ENCODE peak calls at places on chromosomes 6 and 20, in nine cellular contexts. M, K, S, F, O, Z, R, U and J are unnamed samples.

GRCh38 chr20:24964518-24964838 is 15.4 kb downstream of the CST7 start:
- DNase-seq in F (no peak), K (no peak), R (no peak), M (no peak), Z (no peak), S (no peak), O (no peak), U (no peak), J (no peak)

GRCh38 chr20:41746635-41747034 is 128.5 kb upstream of the CHD6 start:
- DNase-seq in U (no peak), R (no peak), S (no peak), M (no peak), F (no peak), Z (no peak), O (no peak), K (no peak), J (no peak)

GRCh38 chr20:32470940-32471339 is 112.8 kb downstream of the ASXL1 start:
- DNase-seq in O (no peak), Z (no peak), R (no peak), S (no peak), M (no peak), K (no peak), U (no peak), F (no peak), J (no peak)

GRCh38 chr6:164109770-164110140 is 695.2 kb downstream of the QKI start:
- DNase-seq in M (peak), Z (no peak), R (no peak), U (no peak), F (no peak), O (no peak), K (no peak), S (peak), J (peak)

GRCh38 chr20:34536798-34537394 is 20.7 kb downstream of the DYNLRB1 start:
- DNase-seq in F (peak), K (no peak), R (peak), U (peak), S (peak), Z (no peak), O (no peak), M (peak), J (peak)

GRCh38 chr20:41339957-41340326 is 679 bp upstream of the LPIN3 start:
- DNase-seq in S (peak), U (peak), O (peak), F (peak), Z (peak), M (peak), R (peak), K (peak), J (peak)

GRCh38 chr20:5171074-5171789 is 44.4 kb downstream of the CDS2 start:
- DNase-seq in U (no peak), O (no peak), S (peak), M (peak), Z (no peak), R (no peak), K (no peak), F (no peak), J (peak)

GRCh38 chr6:52055451-52055850 is 32.0 kb downstream of the PKHD1 start:
- DNase-seq in R (no peak), U (no peak), K (no peak), M (no peak), O (no peak), S (no peak), F (no peak), Z (no peak), J (no peak)

GRCh38 chr6:17159240-17159639 is 57.4 kb downstream of the STMND1 start:
- DNase-seq in K (no peak), M (peak), F (peak), U (peak), S (no peak), Z (no peak), R (no peak), O (no peak), J (no peak)

GRCh38 chr20:25178563-25179438 is 16.7 kb upstream of the ENTPD6 start:
- DNase-seq in U (no peak), M (peak), Z (peak), F (peak), S (no peak), R (no peak), K (peak), O (no peak), J (no peak)

GRCh38 chr6:37451411-37452273 is 18.6 kb downstream of the CMTR1 start:
- DNase-seq in O (no peak), R (no peak), F (no peak), K (no peak), Z (no peak), M (no peak), U (no peak), S (no peak), J (no peak)

GRCh38 chr6:125947581-125947980 is 9.0 kb upstream of the HINT3 start:
- DNase-seq in U (no peak), S (no peak), M (no peak), Z (peak), O (no peak), R (no peak), F (peak), K (no peak), J (no peak)

GRCh38 chr6:31963921-31964320 is 4.9 kb downstream of the SKIC2 start:
- DNase-seq in U (no peak), M (no peak), R (no peak), F (no peak), K (no peak), S (no peak), Z (no peak), O (no peak), J (no peak)

GRCh38 chr6:152267967-152268845 is 369.0 kb downstream of the SYNE1 start:
- DNase-seq in F (no peak), K (no peak), O (no peak), Z (no peak), R (no peak), S (no peak), U (no peak), M (no peak), J (no peak)

GRCh38 chr20:35476288-35476687 is 20.9 kb downstream of the CEP250 start:
- DNase-seq in F (no peak), R (no peak), O (no peak), Z (no peak), K (no peak), M (no peak), S (no peak), U (no peak), J (no peak)

GRCh38 chr6:166664135-166664534 is 37.1 kb upstream of the RPS6KA2 start:
- DNase-seq in O (no peak), Z (peak), R (no peak), F (peak), U (no peak), S (peak), M (no peak), K (no peak), J (no peak)

GRCh38 chr6:56790424-56790823 is 147.7 kb upstream of the DST start:
- DNase-seq in S (no peak), O (no peak), R (no peak), U (no peak), F (no peak), K (no peak), Z (no peak), M (no peak), J (no peak)

GRCh38 chr20:60058869-60059268 is 100.6 kb downstream of the CDH26 start:
- DNase-seq in U (no peak), F (no peak), S (no peak), K (no peak), O (no peak), M (no peak), R (no peak), Z (no peak), J (no peak)

GRCh38 chr20:60060006-60060557 is 101.9 kb downstream of the CDH26 start:
- DNase-seq in U (no peak), K (no peak), S (no peak), Z (no peak), R (no peak), F (no peak), M (no peak), O (no peak), J (no peak)

GRCh38 chr20:60057123-60057865 is 99.1 kb downstream of the CDH26 start:
- DNase-seq in F (peak), O (no peak), S (peak), R (peak), U (peak), Z (peak), K (peak), M (peak), J (peak)

GRCh38 chr20:60056345-60057122 is 98.3 kb downstream of the CDH26 start:
- DNase-seq in K (no peak), U (no peak), R (no peak), M (no peak), Z (no peak), O (no peak), F (no peak), S (no peak), J (no peak)

DNA sequence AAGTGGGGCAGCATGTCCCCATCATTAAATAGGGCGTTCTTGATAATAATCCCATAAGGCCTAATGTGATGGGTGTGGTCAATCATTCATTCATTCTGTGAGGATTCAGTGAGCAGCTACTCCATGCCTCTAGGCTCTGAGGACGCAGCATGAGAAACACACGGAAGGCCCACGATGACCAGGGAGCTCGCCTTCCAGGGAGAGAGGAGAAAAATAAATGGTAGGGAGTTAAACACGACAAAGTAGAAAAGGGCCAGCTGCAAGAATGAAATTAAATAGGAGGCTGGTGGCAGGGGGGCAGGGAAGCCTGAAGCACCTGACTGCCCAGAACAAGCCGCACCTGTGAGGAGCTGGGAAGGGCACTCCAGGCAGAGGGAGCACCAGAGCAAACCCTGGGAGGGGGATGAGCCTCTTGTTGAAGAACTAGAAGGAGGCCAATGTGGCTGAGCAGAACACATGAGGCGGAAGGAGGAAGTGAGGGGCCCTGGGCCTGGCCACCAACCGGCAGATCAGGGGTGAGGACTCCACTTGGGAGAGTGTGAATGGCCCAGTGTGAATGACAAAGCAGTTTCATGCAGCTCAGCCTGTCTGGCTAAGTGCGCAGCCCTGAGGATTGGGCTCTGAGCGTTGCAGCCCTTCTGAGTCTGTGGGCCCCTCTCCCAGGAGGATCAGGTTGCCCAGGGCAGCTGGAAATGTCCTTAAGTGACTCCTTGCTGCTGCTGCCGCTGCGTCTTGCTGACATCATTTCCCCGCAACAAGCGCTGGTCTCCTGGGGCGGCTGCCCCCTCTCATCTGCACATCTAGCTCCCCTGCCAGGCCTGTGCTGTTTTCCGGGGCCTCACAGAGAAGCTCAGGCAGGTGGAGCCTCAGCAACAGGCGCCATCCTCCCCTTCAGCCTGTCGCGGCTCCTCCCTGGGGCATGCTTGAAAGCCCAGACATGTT is 99.9 kb downstream of the CDH26 start:
- DNase-seq in K (no peak), F (no peak), M (peak), U (peak), S (no peak), O (no peak), Z (peak), R (no peak), J (peak)
- TF ChIP-seq POLR2A in K (no peak), F (no peak), M (no peak), U (no peak), S (no peak), O (no peak), Z (no peak), R (no peak), J (no peak)

GRCh38 chr6:73581293-73581692 is 60.5 kb upstream of the EEF1A1 start:
- DNase-seq in M (no peak), O (no peak), F (no peak), R (no peak), Z (no peak), U (no peak), S (no peak), K (no peak), J (no peak)
- H3K4me3 ChIP-seq in M (no peak), O (no peak), F (no peak), R (no peak), Z (peak), U (no peak), S (no peak), K (peak), J (peak)

DNA sequence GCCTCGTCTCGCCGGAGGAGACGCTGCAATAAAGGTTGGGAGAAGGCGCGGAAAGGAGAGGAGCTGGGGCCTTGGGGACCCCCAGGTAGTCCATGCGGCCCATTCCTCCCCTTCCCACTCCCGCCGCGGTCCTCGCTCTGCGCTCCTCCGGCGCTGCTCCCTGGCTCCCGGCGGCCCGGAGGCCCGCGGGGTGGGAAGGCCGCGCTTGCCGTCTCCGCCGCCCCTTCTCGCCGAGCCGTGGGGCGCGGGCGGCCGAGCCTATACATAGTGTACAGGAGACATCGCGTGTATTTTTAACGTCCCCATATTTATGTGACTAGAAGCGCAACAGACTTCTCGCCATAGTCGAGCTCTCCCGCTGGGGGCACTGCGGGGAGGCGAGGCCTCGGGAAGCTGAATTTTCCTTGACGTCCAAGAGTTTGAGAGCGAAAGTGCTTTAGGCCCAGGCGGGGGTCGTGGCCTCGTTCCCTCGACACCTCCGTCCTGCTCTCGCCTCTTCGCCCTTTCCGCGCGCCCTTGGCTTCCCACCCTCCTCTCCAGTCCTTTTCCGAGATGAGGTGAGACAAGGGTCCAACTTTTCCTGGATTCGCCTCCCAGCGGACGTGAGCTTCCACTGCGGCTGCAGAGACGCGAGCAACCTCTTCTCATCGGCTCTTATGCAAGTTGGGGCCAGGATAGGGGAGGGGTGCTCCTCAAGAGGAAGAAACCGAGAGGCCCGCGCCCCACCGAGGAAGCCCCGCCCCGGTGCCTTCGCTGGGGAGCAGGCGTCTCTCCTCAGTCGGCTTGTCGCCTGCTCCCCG is 29.0 kb downstream of the SLC12A5 start:
- DNase-seq in O (no peak), M (peak), U (peak), Z (peak), F (peak), S (no peak), K (no peak), R (no peak), J (peak)
- TF ChIP-seq CTCF in O (no peak), M (peak), U (no peak), Z (peak), F (no peak), S (no peak), K (no peak), R (peak), J (peak)

GRCh38 chr6:157023958-157024357 is 246.8 kb downstream of the ARID1B start:
- DNase-seq in M (no peak), Z (peak), U (no peak), F (no peak), R (peak), O (no peak), K (no peak), S (peak), J (no peak)

GRCh38 chr6:157021267-157022021 is 244.3 kb downstream of the ARID1B start:
- DNase-seq in Z (peak), S (peak), F (peak), U (peak), M (peak), K (peak), R (peak), O (peak), J (peak)

GRCh38 chr6:157019733-157020132 is 242.6 kb downstream of the ARID1B start:
- DNase-seq in K (no peak), U (no peak), M (no peak), O (no peak), F (no peak), R (no peak), S (no peak), Z (peak), J (no peak)

GRCh38 chr6:157020398-157021266 is 243.5 kb downstream of the ARID1B start:
- DNase-seq in S (peak), O (no peak), Z (peak), R (no peak), K (peak), M (peak), U (peak), F (no peak), J (peak)

DNA sequence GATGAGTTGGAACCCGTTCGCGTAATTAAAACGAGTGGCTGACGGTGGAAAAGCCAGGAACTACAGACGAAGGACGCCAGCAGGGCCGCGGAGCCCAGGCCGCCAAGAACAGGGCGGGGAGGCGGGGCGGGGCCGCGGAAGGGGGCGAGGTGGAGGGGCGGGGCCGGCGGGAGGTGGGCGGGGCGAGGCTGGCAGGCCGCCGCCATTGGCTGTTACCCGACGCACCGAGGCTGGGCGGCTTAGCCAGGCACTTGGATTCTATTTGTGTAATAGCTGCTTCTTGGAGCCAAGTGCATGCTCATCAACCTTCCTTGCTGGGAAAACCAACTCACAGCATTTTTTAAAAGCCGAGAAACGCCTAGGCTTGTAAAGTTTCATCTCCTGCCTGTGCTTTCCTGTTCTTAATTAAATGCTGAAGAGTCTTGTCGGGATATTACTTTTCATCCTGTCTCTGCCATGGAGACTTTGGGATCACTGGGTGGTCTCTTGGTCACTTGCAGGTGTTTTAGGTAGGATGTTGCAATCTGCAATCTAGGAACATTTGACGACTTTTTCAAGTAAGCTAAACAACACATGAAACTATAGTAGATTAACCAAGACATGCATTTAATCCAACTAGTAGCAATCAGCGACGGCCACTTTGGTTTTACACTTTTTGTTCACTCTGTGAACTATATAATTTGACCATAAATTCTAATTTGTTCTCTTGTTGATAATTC is 245.0 kb downstream of the ARID1B start:
- DNase-seq in U (peak), M (peak), Z (peak), K (peak), O (peak), R (peak), F (peak), S (peak), J (peak)
- TF ChIP-seq POLR2A in U (no peak), M (no peak), Z (no peak), K (peak), O (no peak), R (peak), F (no peak), S (no peak), J (no peak)

GRCh38 chr6:33995873-33996475 is 149.9 kb downstream of the GRM4 start:
- DNase-seq in M (no peak), R (no peak), O (no peak), K (no peak), Z (no peak), F (no peak), S (no peak), U (peak), J (peak)
- H3K4me3 ChIP-seq in M (no peak), R (no peak), O (no peak), K (no peak), Z (no peak), F (no peak), S (no peak), U (no peak), J (no peak)

DNA sequence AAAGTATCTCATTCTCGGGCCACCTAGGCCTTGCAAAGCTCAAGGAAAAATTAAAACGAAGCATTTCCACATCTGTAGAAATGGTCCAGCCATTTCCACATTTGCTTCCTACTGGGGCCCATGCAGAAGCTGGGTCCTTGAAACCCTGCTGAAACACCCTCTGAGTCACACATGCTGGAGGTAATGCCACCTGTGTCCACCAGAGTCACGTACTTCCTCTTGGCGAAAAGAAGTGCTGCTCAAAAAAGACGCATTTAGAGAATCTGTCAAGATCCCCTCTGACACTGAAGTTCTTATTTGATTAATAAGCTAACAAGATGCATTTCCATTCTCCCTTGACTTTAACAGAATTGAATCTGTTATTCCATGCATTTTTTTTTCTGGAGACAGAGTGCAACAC is 423.2 kb downstream of the PREX1 start:
- DNase-seq in Z (no peak), M (no peak), F (no peak), K (peak), R (no peak), U (no peak), S (no peak), O (no peak), J (no peak)
- TF ChIP-seq CTCF in Z (no peak), M (no peak), F (no peak), K (peak), R (peak), U (no peak), S (peak), O (no peak), J (no peak)